ENCODE peak calls at places on chromosomes 7 and 10, in four cellular contexts. Y, Z, M and D are unnamed samples.

GRCh38 chr10:120423350-120424197 is 33.5 kb upstream of the PLPP4 start:
- DNase-seq in Y (no peak), Z (peak), M (no peak), D (peak)

GRCh38 chr10:74917481-74918077 is 91.2 kb downstream of the KAT6B start:
- DNase-seq in Y (no peak), Z (no peak), M (no peak), D (peak)

GRCh38 chr10:119025776-119026175 is 3.7 kb upstream of the NANOS1 start:
- DNase-seq in Y (no peak), Z (peak), M (no peak), D (no peak)

GRCh38 chr10:28111712-28112111 is 112.8 kb upstream of the ODAD2 start:
- DNase-seq in Y (no peak), Z (no peak), M (no peak), D (peak)

GRCh38 chr10:34780818-34781380 is 34.2 kb downstream of the PARD3 start:
- DNase-seq in Y (no peak), Z (no peak), M (no peak), D (peak)

GRCh38 chr7:95476072-95476845 is 9.5 kb upstream of the ASB4 start:
- DNase-seq in Y (no peak), Z (no peak), M (no peak), D (no peak)

GRCh38 chr7:140876519-140877248 is 48.0 kb downstream of the BRAF start:
- DNase-seq in Y (peak), Z (no peak), M (no peak), D (peak)

GRCh38 chr10:117541909-117542705 is 439 bp upstream of the EMX2 start:
- DNase-seq in Y (peak), Z (peak), M (no peak), D (peak)

GRCh38 chr7:155412416-155413253 is 45.3 kb upstream of the EN2 start:
- DNase-seq in Y (no peak), Z (peak), M (no peak), D (no peak)

GRCh38 chr10:45419673-45420020 is 45.6 kb downstream of the ALOX5 start:
- DNase-seq in Y (no peak), Z (no peak), M (no peak), D (no peak)

GRCh38 chr7:13457790-13458189 is 531.7 kb downstream of the ETV1 start:
- DNase-seq in Y (no peak), Z (no peak), M (no peak), D (no peak)

GRCh38 chr7:38673795-38674194 is 42.6 kb upstream of the AMPH start:
- DNase-seq in Y (peak), Z (no peak), M (no peak), D (peak)

GRCh38 chr7:75969182-75969581 is 25.2 kb downstream of the TMEM120A start:
- DNase-seq in Y (no peak), Z (no peak), M (no peak), D (no peak)

GRCh38 chr10:43226851-43227845 is 39.7 kb downstream of the RASGEF1A start:
- DNase-seq in Y (no peak), Z (no peak), M (no peak), D (no peak)

GRCh38 chr7:52620849-52621248 is 414.6 kb upstream of the POM121L12 start:
- DNase-seq in Y (no peak), Z (no peak), M (no peak), D (no peak)

GRCh38 chr10:110033724-110034235 is 26.0 kb downstream of the ADD3 start:
- DNase-seq in Y (no peak), Z (no peak), M (no peak), D (no peak)

GRCh38 chr7:33773053-33773452 is 132.3 kb upstream of the BMPER start:
- DNase-seq in Y (no peak), Z (no peak), M (no peak), D (peak)

GRCh38 chr10:94093286-94093905 is 99.7 kb downstream of the PLCE1 start:
- DNase-seq in Y (no peak), Z (no peak), M (no peak), D (peak)

GRCh38 chr7:98209166-98209920 is 1.9 kb upstream of the BHLHA15 start:
- DNase-seq in Y (no peak), Z (no peak), M (no peak), D (no peak)